ENCODE peak calls at places on chromosome 14, in ten cellular contexts. One of them, this sample, is unnamed.

GRCh38 chr14:90518941-90519256 is 122.1 kb downstream of the CALM1 start:
- DNase-seq in heart left ventricle: peak; percentile 26
- DNase-seq in H1: no peak
- DNase-seq in cardiac muscle cell: no peak
- DNase-seq in ascending aorta: no peak
- DNase-seq in GM06990: peak; percentile 29
- DNase-seq in pancreas: no peak
- DNase-seq in BE2C: no peak
- DNase-seq in CD8-positive, alpha-beta T cell: peak; percentile 60
- DNase-seq in fibroblast of lung: no peak
- DNase-seq in this sample: peak; percentile 70

GRCh38 chr14:92540472-92541048 is 27.0 kb downstream of the RIN3 start:
- DNase-seq in H1: no peak
- DNase-seq in cardiac muscle cell: no peak
- DNase-seq in heart left ventricle: peak; percentile 95
- DNase-seq in BE2C: no peak
- DNase-seq in fibroblast of lung: peak; percentile 100
- DNase-seq in ascending aorta: peak; percentile 78
- DNase-seq in CD8-positive, alpha-beta T cell: no peak
- DNase-seq in pancreas: peak; percentile 74
- DNase-seq in GM06990: no peak
- DNase-seq in this sample: no peak

GRCh38 chr14:63564318-63564717 is 21.1 kb upstream of the PPP2R5E start:
- DNase-seq in GM06990: no peak
- DNase-seq in heart left ventricle: peak; percentile 35
- DNase-seq in fibroblast of lung: peak; percentile 25
- DNase-seq in ascending aorta: no peak
- DNase-seq in cardiac muscle cell: no peak
- DNase-seq in pancreas: no peak
- DNase-seq in CD8-positive, alpha-beta T cell: no peak
- DNase-seq in BE2C: no peak
- DNase-seq in H1: no peak
- DNase-seq in this sample: no peak

GRCh38 chr14:34040765-34041164 is 89.9 kb upstream of the EGLN3 start:
- DNase-seq in pancreas: no peak
- DNase-seq in GM06990: no peak
- DNase-seq in ascending aorta: no peak
- DNase-seq in cardiac muscle cell: no peak
- DNase-seq in H1: no peak
- DNase-seq in heart left ventricle: no peak
- DNase-seq in CD8-positive, alpha-beta T cell: no peak
- DNase-seq in fibroblast of lung: no peak
- DNase-seq in BE2C: no peak
- DNase-seq in this sample: no peak

GRCh38 chr14:71139058-71139946 is 232.0 kb downstream of the PCNX1 start:
- DNase-seq in pancreas: peak; percentile 76
- DNase-seq in ascending aorta: no peak
- DNase-seq in GM06990: peak; percentile 36
- DNase-seq in cardiac muscle cell: peak; percentile 66
- DNase-seq in heart left ventricle: peak; percentile 45
- DNase-seq in H1: peak; percentile 23
- DNase-seq in CD8-positive, alpha-beta T cell: peak; percentile 64
- DNase-seq in fibroblast of lung: peak; percentile 39
- DNase-seq in BE2C: peak; percentile 60
- DNase-seq in this sample: peak; percentile 41

GRCh38 chr14:20628063-20628854 is 13.2 kb downstream of the OR6S1 start:
- DNase-seq in fibroblast of lung: no peak
- DNase-seq in GM06990: no peak
- DNase-seq in ascending aorta: no peak
- DNase-seq in BE2C: no peak
- DNase-seq in cardiac muscle cell: no peak
- DNase-seq in CD8-positive, alpha-beta T cell: no peak
- DNase-seq in heart left ventricle: no peak
- DNase-seq in pancreas: no peak
- DNase-seq in H1: no peak
- DNase-seq in this sample: no peak

GRCh38 chr14:77607741-77608302 is 8.6 kb downstream of the SPTLC2 start:
- DNase-seq in ascending aorta: no peak
- DNase-seq in H1: no peak
- DNase-seq in cardiac muscle cell: no peak
- DNase-seq in CD8-positive, alpha-beta T cell: peak; percentile 26
- DNase-seq in GM06990: peak; percentile 12
- DNase-seq in fibroblast of lung: no peak
- DNase-seq in BE2C: no peak
- DNase-seq in pancreas: no peak
- DNase-seq in heart left ventricle: no peak
- DNase-seq in this sample: no peak

GRCh38 chr14:95515523-95516517 is 630 bp downstream of the SYNE3 start:
- DNase-seq in heart left ventricle: peak; percentile 88
- DNase-seq in ascending aorta: no peak
- DNase-seq in H1: no peak
- DNase-seq in pancreas: peak; percentile 81
- DNase-seq in fibroblast of lung: peak; percentile 52
- DNase-seq in cardiac muscle cell: peak; percentile 83
- DNase-seq in CD8-positive, alpha-beta T cell: peak; percentile 83
- DNase-seq in GM06990: peak; percentile 92
- DNase-seq in BE2C: peak; percentile 80
- DNase-seq in this sample: peak; percentile 46

GRCh38 chr14:93103392-93104080 is 12.2 kb downstream of the ITPK1 start:
- DNase-seq in cardiac muscle cell: no peak
- DNase-seq in ascending aorta: no peak
- DNase-seq in pancreas: no peak
- DNase-seq in GM06990: peak; percentile 73
- DNase-seq in fibroblast of lung: no peak
- DNase-seq in CD8-positive, alpha-beta T cell: peak; percentile 75
- DNase-seq in H1: no peak
- DNase-seq in BE2C: no peak
- DNase-seq in heart left ventricle: no peak
- DNase-seq in this sample: no peak

GRCh38 chr14:64649383-64649998 is 54.7 kb upstream of the PLEKHG3 start:
- DNase-seq in heart left ventricle: no peak
- DNase-seq in ascending aorta: no peak
- DNase-seq in pancreas: no peak
- DNase-seq in GM06990: no peak
- DNase-seq in BE2C: no peak
- DNase-seq in H1: no peak
- DNase-seq in fibroblast of lung: peak; percentile 60
- DNase-seq in CD8-positive, alpha-beta T cell: no peak
- DNase-seq in cardiac muscle cell: no peak
- DNase-seq in this sample: no peak

GRCh38 chr14:64620910-64621309 is 71.1 kb downstream of the PPP1R36 start:
- DNase-seq in ascending aorta: no peak
- DNase-seq in GM06990: no peak
- DNase-seq in CD8-positive, alpha-beta T cell: no peak
- DNase-seq in cardiac muscle cell: no peak
- DNase-seq in heart left ventricle: no peak
- DNase-seq in pancreas: no peak
- DNase-seq in fibroblast of lung: peak; percentile 43
- DNase-seq in BE2C: no peak
- DNase-seq in H1: no peak
- DNase-seq in this sample: no peak

GRCh38 chr14:96940009-96940408 is 142.8 kb downstream of the VRK1 start:
- DNase-seq in ascending aorta: no peak
- DNase-seq in pancreas: no peak
- DNase-seq in H1: no peak
- DNase-seq in cardiac muscle cell: peak; percentile 73
- DNase-seq in GM06990: no peak
- DNase-seq in BE2C: no peak
- DNase-seq in CD8-positive, alpha-beta T cell: no peak
- DNase-seq in fibroblast of lung: no peak
- DNase-seq in heart left ventricle: no peak
- DNase-seq in this sample: peak; percentile 46

GRCh38 chr14:66493750-66494149 is 7.6 kb downstream of the CCDC196 start:
- DNase-seq in ascending aorta: no peak
- DNase-seq in BE2C: no peak
- DNase-seq in pancreas: no peak
- DNase-seq in heart left ventricle: no peak
- DNase-seq in fibroblast of lung: no peak
- DNase-seq in H1: no peak
- DNase-seq in CD8-positive, alpha-beta T cell: no peak
- DNase-seq in GM06990: no peak
- DNase-seq in cardiac muscle cell: no peak
- DNase-seq in this sample: no peak

GRCh38 chr14:77032854-77033621 is 4.5 kb upstream of the IRF2BPL start:
- DNase-seq in pancreas: peak; percentile 88
- DNase-seq in cardiac muscle cell: peak; percentile 88
- DNase-seq in ascending aorta: peak; percentile 82
- DNase-seq in GM06990: peak; percentile 78
- DNase-seq in fibroblast of lung: peak; percentile 99
- DNase-seq in heart left ventricle: peak; percentile 95
- DNase-seq in CD8-positive, alpha-beta T cell: peak; percentile 79
- DNase-seq in BE2C: peak; percentile 97
- DNase-seq in H1: no peak
- DNase-seq in this sample: peak; percentile 95

GRCh38 chr14:39432619-39433451 is 602 bp upstream of the FBXO33 start:
- DNase-seq in GM06990: peak; percentile 94
- DNase-seq in CD8-positive, alpha-beta T cell: peak; percentile 74
- DNase-seq in heart left ventricle: peak; percentile 93
- DNase-seq in pancreas: peak; percentile 93
- DNase-seq in fibroblast of lung: peak; percentile 85
- DNase-seq in cardiac muscle cell: peak; percentile 94
- DNase-seq in BE2C: peak; percentile 85
- DNase-seq in H1: peak; percentile 33
- DNase-seq in ascending aorta: peak; percentile 63
- DNase-seq in this sample: peak; percentile 87

GRCh38 chr14:75249251-75249957 is 29.2 kb upstream of the FOS start:
- DNase-seq in heart left ventricle: no peak
- DNase-seq in GM06990: peak; percentile 80
- DNase-seq in pancreas: peak; percentile 69
- DNase-seq in ascending aorta: no peak
- DNase-seq in fibroblast of lung: peak; percentile 37
- DNase-seq in BE2C: no peak
- DNase-seq in CD8-positive, alpha-beta T cell: peak; percentile 85
- DNase-seq in cardiac muscle cell: peak; percentile 32
- DNase-seq in H1: no peak
- DNase-seq in this sample: no peak

GRCh38 chr14:68140111-68140741 is 320.6 kb downstream of the RAD51B start:
- DNase-seq in CD8-positive, alpha-beta T cell: no peak
- DNase-seq in ascending aorta: no peak
- DNase-seq in H1: no peak
- DNase-seq in heart left ventricle: peak; percentile 24
- DNase-seq in BE2C: no peak
- DNase-seq in GM06990: no peak
- DNase-seq in pancreas: no peak
- DNase-seq in cardiac muscle cell: peak; percentile 26
- DNase-seq in fibroblast of lung: peak; percentile 100
- DNase-seq in this sample: peak; percentile 14

GRCh38 chr14:37139710-37140109 is 32.7 kb downstream of the SLC25A21 start:
- DNase-seq in CD8-positive, alpha-beta T cell: no peak
- DNase-seq in heart left ventricle: no peak
- DNase-seq in BE2C: no peak
- DNase-seq in ascending aorta: no peak
- DNase-seq in H1: no peak
- DNase-seq in fibroblast of lung: peak; percentile 75
- DNase-seq in GM06990: no peak
- DNase-seq in cardiac muscle cell: no peak
- DNase-seq in pancreas: no peak
- DNase-seq in this sample: no peak

GRCh38 chr14:103518416-103519042 is 4.1 kb downstream of the CKB start:
- DNase-seq in H1: no peak
- DNase-seq in ascending aorta: no peak
- DNase-seq in fibroblast of lung: no peak
- DNase-seq in BE2C: peak; percentile 83
- DNase-seq in CD8-positive, alpha-beta T cell: peak; percentile 70
- DNase-seq in GM06990: no peak
- DNase-seq in pancreas: peak; percentile 89
- DNase-seq in heart left ventricle: peak; percentile 77
- DNase-seq in cardiac muscle cell: peak; percentile 68
- DNase-seq in this sample: no peak

GRCh38 chr14:105334383-105335230 is 20.1 kb downstream of the PACS2 start:
- DNase-seq in H1: no peak
- DNase-seq in CD8-positive, alpha-beta T cell: no peak
- DNase-seq in GM06990: no peak
- DNase-seq in cardiac muscle cell: no peak
- DNase-seq in BE2C: no peak
- DNase-seq in fibroblast of lung: no peak
- DNase-seq in heart left ventricle: no peak
- DNase-seq in ascending aorta: no peak
- DNase-seq in pancreas: no peak
- DNase-seq in this sample: no peak

GRCh38 chr14:51205486-51205885 is 34.6 kb upstream of the TMX1 start:
- DNase-seq in H1: no peak
- DNase-seq in heart left ventricle: no peak
- DNase-seq in cardiac muscle cell: no peak
- DNase-seq in CD8-positive, alpha-beta T cell: no peak
- DNase-seq in GM06990: no peak
- DNase-seq in BE2C: no peak
- DNase-seq in pancreas: no peak
- DNase-seq in ascending aorta: no peak
- DNase-seq in fibroblast of lung: no peak
- DNase-seq in this sample: no peak

GRCh38 chr14:56799327-56799645 is 11.0 kb downstream of the OTX2 start:
- DNase-seq in BE2C: no peak
- DNase-seq in H1: no peak
- DNase-seq in GM06990: no peak
- DNase-seq in CD8-positive, alpha-beta T cell: no peak
- DNase-seq in cardiac muscle cell: no peak
- DNase-seq in ascending aorta: no peak
- DNase-seq in heart left ventricle: no peak
- DNase-seq in fibroblast of lung: no peak
- DNase-seq in pancreas: no peak
- DNase-seq in this sample: no peak
- H3K27me3 ChIP-seq in BE2C: peaks cover 96% of the 10 kb centered on the region
- H3K27me3 ChIP-seq in H1: peaks cover 49% of the 10 kb centered on the region
- H3K27me3 ChIP-seq in GM06990: peaks cover 2% of the 10 kb centered on the region
- H3K27me3 ChIP-seq in CD8-positive, alpha-beta T cell: peaks cover 36% of the 10 kb centered on the region
- H3K27me3 ChIP-seq in cardiac muscle cell: peaks cover 100% of the 10 kb centered on the region
- H3K27me3 ChIP-seq in ascending aorta: peaks cover 23% of the 10 kb centered on the region
- H3K27me3 ChIP-seq in heart left ventricle: peaks cover 94% of the 10 kb centered on the region
- H3K27me3 ChIP-seq in fibroblast of lung: peaks cover 63% of the 10 kb centered on the region
- H3K27me3 ChIP-seq in pancreas: peaks cover 5% of the 10 kb centered on the region
- H3K27me3 ChIP-seq in this sample: no peaks in the 10 kb centered on the region

GRCh38 chr14:60656755-60657608 is 7.7 kb upstream of the SIX1 start:
- DNase-seq in BE2C: peak; percentile 57
- DNase-seq in H1: no peak
- DNase-seq in cardiac muscle cell: peak; percentile 73
- DNase-seq in GM06990: peak; percentile 93
- DNase-seq in ascending aorta: no peak
- DNase-seq in pancreas: peak; percentile 78
- DNase-seq in CD8-positive, alpha-beta T cell: no peak
- DNase-seq in heart left ventricle: peak; percentile 49
- DNase-seq in fibroblast of lung: peak; percentile 68
- DNase-seq in this sample: no peak
- H3K27me3 ChIP-seq in BE2C: peaks cover 79% of the 10 kb centered on the region
- H3K27me3 ChIP-seq in H1: peaks cover 79% of the 10 kb centered on the region
- H3K27me3 ChIP-seq in cardiac muscle cell: peaks cover 89% of the 10 kb centered on the region
- H3K27me3 ChIP-seq in GM06990: no peaks in the 10 kb centered on the region
- H3K27me3 ChIP-seq in ascending aorta: no peaks in the 10 kb centered on the region
- H3K27me3 ChIP-seq in pancreas: peaks cover 6% of the 10 kb centered on the region
- H3K27me3 ChIP-seq in CD8-positive, alpha-beta T cell: peaks cover 37% of the 10 kb centered on the region
- H3K27me3 ChIP-seq in heart left ventricle: peaks cover 96% of the 10 kb centered on the region
- H3K27me3 ChIP-seq in fibroblast of lung: peaks cover 28% of the 10 kb centered on the region
- H3K27me3 ChIP-seq in this sample: no peaks in the 10 kb centered on the region

GRCh38 chr14:88327497-88327896 is 4.4 kb upstream of the KCNK10 start:
- DNase-seq in CD8-positive, alpha-beta T cell: no peak
- DNase-seq in ascending aorta: no peak
- DNase-seq in pancreas: no peak
- DNase-seq in cardiac muscle cell: no peak
- DNase-seq in BE2C: no peak
- DNase-seq in GM06990: no peak
- DNase-seq in fibroblast of lung: no peak
- DNase-seq in heart left ventricle: no peak
- DNase-seq in H1: no peak
- DNase-seq in this sample: no peak
- H3K27me3 ChIP-seq in CD8-positive, alpha-beta T cell: peaks cover 4% of the 10 kb centered on the region
- H3K27me3 ChIP-seq in ascending aorta: no peaks in the 10 kb centered on the region
- H3K27me3 ChIP-seq in pancreas: no peaks in the 10 kb centered on the region
- H3K27me3 ChIP-seq in cardiac muscle cell: peaks cover 99% of the 10 kb centered on the region
- H3K27me3 ChIP-seq in BE2C: peaks cover 67% of the 10 kb centered on the region
- H3K27me3 ChIP-seq in GM06990: peaks cover 6% of the 10 kb centered on the region
- H3K27me3 ChIP-seq in fibroblast of lung: peaks cover 22% of the 10 kb centered on the region
- H3K27me3 ChIP-seq in heart left ventricle: peaks cover 43% of the 10 kb centered on the region
- H3K27me3 ChIP-seq in H1: peaks cover 57% of the 10 kb centered on the region
- H3K27me3 ChIP-seq in this sample: peaks cover 39% of the 10 kb centered on the region

GRCh38 chr14:23414906-23415820 is 7.1 kb upstream of the MYH6 start:
- DNase-seq in H1: no peak
- DNase-seq in pancreas: peak; percentile 75
- DNase-seq in BE2C: no peak
- DNase-seq in ascending aorta: no peak
- DNase-seq in GM06990: no peak
- DNase-seq in fibroblast of lung: no peak
- DNase-seq in CD8-positive, alpha-beta T cell: no peak
- DNase-seq in heart left ventricle: no peak
- DNase-seq in cardiac muscle cell: no peak
- DNase-seq in this sample: no peak
- H3K27me3 ChIP-seq in H1: no peaks in the 10 kb centered on the region
- H3K27me3 ChIP-seq in pancreas: no peaks in the 10 kb centered on the region
- H3K27me3 ChIP-seq in BE2C: peaks cover 16% of the 10 kb centered on the region
- H3K27me3 ChIP-seq in ascending aorta: no peaks in the 10 kb centered on the region
- H3K27me3 ChIP-seq in GM06990: no peaks in the 10 kb centered on the region
- H3K27me3 ChIP-seq in fibroblast of lung: peaks cover 6% of the 10 kb centered on the region
- H3K27me3 ChIP-seq in CD8-positive, alpha-beta T cell: no peaks in the 10 kb centered on the region
- H3K27me3 ChIP-seq in heart left ventricle: no peaks in the 10 kb centered on the region
- H3K27me3 ChIP-seq in cardiac muscle cell: no peaks in the 10 kb centered on the region
- H3K27me3 ChIP-seq in this sample: no peaks in the 10 kb centered on the region

This sample was measured in HAP-1.